ENCODE peak calls at places on chromosomes 4 and X, in five cellular contexts. N, P, M, B and Q are unnamed samples.

GRCh38 chrX:38327007-38327774 is at the start of gene RPGR:
- DNase-seq in N (peak), P (peak), M (peak), B (peak), Q (peak)

GRCh38 chr4:2260336-2261109 is 1.4 kb downstream of the MXD4 start:
- DNase-seq in N (no peak), P (peak), M (no peak), B (peak), Q (no peak)

GRCh38 chr4:71595576-71596108 is 188.2 kb downstream of the GC start:
- DNase-seq in N (no peak), P (no peak), M (no peak), B (no peak), Q (peak)

GRCh38 chr4:54322817-54323417 is 93.8 kb downstream of the PDGFRA start:
- DNase-seq in N (peak), P (no peak), M (peak), B (no peak), Q (peak)

GRCh38 chr4:133808151-133808550 is 393.4 kb downstream of the PABPC4L start:
- DNase-seq in N (no peak), P (no peak), M (no peak), B (no peak), Q (no peak)

GRCh38 chr4:1763550-1764080 is 29.5 kb upstream of the FGFR3 start:
- DNase-seq in N (no peak), P (no peak), M (no peak), B (no peak), Q (peak)

GRCh38 chrX:40095588-40096394 is 2.0 kb downstream of the BCOR start:
- DNase-seq in N (no peak), P (peak), M (no peak), B (no peak), Q (no peak)

GRCh38 chrX:41526925-41527324 is 79.8 kb downstream of the NYX start:
- DNase-seq in N (no peak), P (no peak), M (peak), B (no peak), Q (peak)

GRCh38 chr4:74114234-74114633 is 15.2 kb upstream of the CXCL2 start:
- DNase-seq in N (peak), P (no peak), M (no peak), B (no peak), Q (peak)

GRCh38 chr4:152996101-152996500 is 60.0 kb downstream of the FHDC1 start:
- DNase-seq in N (no peak), P (no peak), M (no peak), B (no peak), Q (no peak)

GRCh38 chr4:130125468-130125867 is 1029.5 kb downstream of the C4orf33 start:
- DNase-seq in N (no peak), P (no peak), M (no peak), B (no peak), Q (peak)

GRCh38 chr4:154781126-154781982 is at the start of gene RBM46:
- DNase-seq in N (no peak), P (peak), M (no peak), B (no peak), Q (no peak)

GRCh38 chr4:107751670-107752069 is 31.6 kb upstream of the PAPSS1 start:
- DNase-seq in N (no peak), P (no peak), M (no peak), B (no peak), Q (no peak)

GRCh38 chr4:64718091-64718490 is 308.8 kb upstream of the TECRL start:
- DNase-seq in N (no peak), P (no peak), M (no peak), B (no peak), Q (peak)

GRCh38 chr4:147933316-147933715 is 201.4 kb downstream of the ARHGAP10 start:
- DNase-seq in N (no peak), P (no peak), M (no peak), B (no peak), Q (peak)

GRCh38 chr4:8157496-8157895 is 1.1 kb downstream of the ABLIM2 start:
- DNase-seq in N (no peak), P (no peak), M (no peak), B (no peak), Q (no peak)

DNA sequence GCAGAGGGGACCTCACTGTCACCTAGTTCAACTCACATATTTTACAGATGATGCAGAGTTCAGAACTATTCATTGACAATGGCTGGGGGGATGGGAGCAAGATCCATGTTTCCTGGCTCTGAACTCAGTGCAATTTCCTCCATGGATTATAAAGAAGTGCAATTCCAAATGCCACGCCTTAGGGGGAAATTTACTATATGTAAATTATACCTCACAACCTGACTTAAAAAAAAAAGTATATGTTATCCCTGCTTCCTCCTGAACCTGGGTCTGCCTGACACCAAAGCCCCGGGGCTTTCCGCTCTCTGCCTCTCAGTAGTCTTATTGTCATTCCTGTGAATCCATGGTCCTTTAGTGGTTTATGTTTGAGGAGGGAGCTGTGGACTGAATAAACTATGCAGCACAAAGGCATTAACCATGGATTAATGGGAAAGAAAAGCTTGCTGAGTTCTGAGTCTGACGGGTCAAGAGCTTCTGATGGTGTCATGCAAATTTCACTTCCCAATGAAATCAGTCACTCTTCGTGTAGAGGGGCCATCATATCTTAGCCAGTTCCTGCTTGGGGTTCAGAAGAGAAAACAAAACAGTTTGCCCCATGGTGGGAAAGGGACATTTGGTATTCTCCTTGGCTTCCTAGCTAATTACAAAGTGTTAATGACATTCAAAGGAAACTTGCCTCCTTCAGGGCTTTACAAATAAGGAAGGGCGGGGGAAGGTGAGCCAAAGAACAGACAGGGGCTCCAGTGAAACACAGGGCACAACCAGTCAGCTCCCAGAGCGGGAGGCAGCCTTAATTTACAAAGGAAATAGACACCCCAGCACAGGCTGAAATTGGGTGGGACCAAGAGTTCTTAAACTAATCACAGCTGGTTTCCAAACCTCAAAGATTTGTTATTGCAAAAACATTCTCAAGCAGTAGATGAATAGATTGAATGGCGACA is 14.3 kb downstream of the FAM9C start:
- DNase-seq in N (no peak), P (no peak), M (peak), B (no peak), Q (no peak)
- H3K4me3 ChIP-seq in N (no peak), P (no peak), M (no peak), B (no peak), Q (no peak)

GRCh38 chr4:11214281-11214680 is 214.4 kb downstream of the HS3ST1 start:
- DNase-seq in N (no peak), P (no peak), M (no peak), B (no peak), Q (no peak)

GRCh38 chr4:11216520-11216919 is 212.2 kb downstream of the HS3ST1 start:
- DNase-seq in N (no peak), P (no peak), M (no peak), B (no peak), Q (no peak)

GRCh38 chr4:11223261-11223660 is 205.4 kb downstream of the HS3ST1 start:
- DNase-seq in N (no peak), P (no peak), M (no peak), B (no peak), Q (no peak)

DNA sequence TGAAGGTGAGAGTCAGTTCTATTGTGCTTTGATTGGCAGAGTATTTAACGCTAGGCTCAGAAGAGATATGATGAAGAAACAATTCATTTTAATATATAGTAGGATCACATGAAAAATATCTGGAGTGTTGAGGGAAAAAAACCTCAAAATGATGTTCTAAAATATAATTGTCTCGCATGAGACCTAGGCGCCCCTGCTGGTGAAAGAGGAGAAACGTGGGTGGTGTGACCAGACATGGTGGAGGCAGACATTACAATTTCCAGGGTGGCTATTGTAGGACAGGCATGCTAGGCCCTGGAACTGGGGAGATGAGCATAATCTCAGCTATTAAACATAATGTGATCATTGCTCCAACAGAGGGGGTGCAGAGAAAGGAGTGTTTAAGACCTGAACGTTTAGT is 210.0 kb downstream of the HS3ST1 start:
- DNase-seq in N (no peak), P (no peak), M (no peak), B (no peak), Q (no peak)
- TF ChIP-seq CTCF in N (no peak), P (no peak), M (no peak), B (no peak), Q (no peak)

GRCh38 chrX:124209792-124210576 is 122.5 kb upstream of the TEX13D start:
- DNase-seq in N (no peak), P (no peak), M (no peak), B (no peak), Q (no peak)
- H3K4me3 ChIP-seq in N (no peak), P (no peak), M (no peak), B (no peak), Q (no peak)

GRCh38 chr4:95095352-95095974 is 337.7 kb downstream of the BMPR1B start:
- DNase-seq in N (no peak), P (no peak), M (peak), B (no peak), Q (peak)
- TF ChIP-seq CTCF in N (peak), P (peak), M (peak), B (no peak), Q (peak)

GRCh38 chr4:13531609-13531998 is 12.7 kb downstream of the NKX3-2 start:
- DNase-seq in N (no peak), P (no peak), M (no peak), B (no peak), Q (no peak)

GRCh38 chr4:13535118-13535517 is 9.2 kb downstream of the NKX3-2 start:
- DNase-seq in N (no peak), P (no peak), M (no peak), B (peak), Q (no peak)

GRCh38 chr4:13535708-13536361 is 8.5 kb downstream of the NKX3-2 start:
- DNase-seq in N (no peak), P (peak), M (no peak), B (peak), Q (no peak)

GRCh38 chr4:13534344-13535063 is 9.8 kb downstream of the NKX3-2 start:
- DNase-seq in N (no peak), P (peak), M (no peak), B (peak), Q (no peak)

DNA sequence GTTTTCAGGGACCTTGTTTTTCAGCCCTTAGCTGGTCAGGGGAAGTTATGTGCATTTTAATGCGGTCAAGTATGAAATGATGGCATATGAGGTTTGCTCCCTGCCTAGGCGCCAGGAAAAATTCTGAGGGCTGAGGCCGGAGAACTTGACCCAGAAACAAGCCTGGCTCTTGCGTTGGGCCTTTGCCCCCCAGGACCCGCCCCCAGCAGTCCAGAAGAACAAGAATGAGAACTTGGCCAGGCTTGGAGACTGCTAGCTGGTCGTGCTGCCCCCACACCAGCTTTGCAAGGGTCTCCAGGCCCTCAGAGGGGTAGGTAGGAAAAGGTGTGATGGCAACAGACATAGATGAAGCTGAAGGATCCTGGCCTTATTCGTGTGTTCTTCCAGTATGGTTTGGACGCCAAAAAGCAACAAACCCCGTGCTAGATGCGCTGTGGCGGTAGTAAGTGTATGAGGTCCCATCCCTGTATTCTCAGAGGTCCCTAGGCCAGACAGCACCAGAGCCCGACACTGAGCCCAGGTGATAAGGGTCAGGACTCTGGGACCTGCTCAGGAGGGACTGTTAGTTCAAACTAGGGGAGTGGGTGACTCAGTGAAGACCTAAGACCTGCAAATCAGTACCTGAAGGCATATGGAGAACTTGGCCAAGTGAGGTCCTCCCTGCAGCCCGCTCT is 10.5 kb downstream of the NKX3-2 start:
- DNase-seq in N (no peak), P (no peak), M (no peak), B (no peak), Q (no peak)
- H3K4me3 ChIP-seq in N (no peak), P (no peak), M (no peak), B (no peak), Q (no peak)

GRCh38 chr4:128848461-128848860 is 39.0 kb downstream of the JADE1 start:
- DNase-seq in N (no peak), P (no peak), M (no peak), B (no peak), Q (no peak)
- TF ChIP-seq CTCF in N (no peak), P (no peak), M (no peak), B (no peak), Q (no peak)